ENCODE peak calls at places on chromosome 14, in eight cellular contexts. G is MG63; C is left ventricle myocardium inferior; V is tibial nerve; B is GM23248; J is small intestine; X is effector memory CD4-positive, alpha-beta T cell; U is heart left ventricle. N is an unnamed sample. For H3K27me3, the result is how much of the 10 kb centered on the place peaks cover.

GRCh38 chr14:94174622-94175402 is 690 bp downstream of the PPP4R4 start:
- DNase-seq in G (peak), C (no peak), V (no peak), B (peak), J (no peak), X (no peak), U (peak), N (no peak)

GRCh38 chr14:91968280-91968679 is 20.8 kb upstream of the FBLN5 start:
- DNase-seq in G (no peak), C (no peak), V (no peak), B (no peak), J (no peak), X (no peak), U (no peak), N (no peak)

GRCh38 chr14:51643137-51643536 is 8.6 kb upstream of the FRMD6 start:
- DNase-seq in G (no peak), C (no peak), V (no peak), B (peak), J (no peak), X (no peak), U (no peak), N (peak)

GRCh38 chr14:90624732-90625444 is 191.3 kb downstream of the TTC7B start:
- DNase-seq in G (no peak), C (no peak), V (no peak), B (no peak), J (no peak), X (no peak), U (no peak), N (no peak)

GRCh38 chr14:43475762-43476161 is 1031.3 kb downstream of the FSCB start:
- DNase-seq in G (no peak), C (no peak), V (no peak), B (no peak), J (no peak), X (no peak), U (no peak), N (no peak)

GRCh38 chr14:69423279-69423678 is 24.8 kb downstream of the SLC39A9 start:
- DNase-seq in G (no peak), C (no peak), V (no peak), B (peak), J (no peak), X (no peak), U (no peak), N (no peak)

GRCh38 chr14:68563256-68564131 is 229.4 kb downstream of the ZFP36L1 start:
- DNase-seq in G (no peak), C (no peak), V (no peak), B (no peak), J (no peak), X (no peak), U (peak), N (peak)

GRCh38 chr14:74977901-74978385 is 22.5 kb upstream of the PGF start:
- DNase-seq in G (no peak), C (no peak), V (no peak), B (no peak), J (no peak), X (no peak), U (no peak), N (no peak)

GRCh38 chr14:99822166-99822527 is 28.9 kb downstream of the EML1 start:
- DNase-seq in G (no peak), C (no peak), V (no peak), B (peak), J (no peak), X (no peak), U (no peak), N (no peak)

DNA sequence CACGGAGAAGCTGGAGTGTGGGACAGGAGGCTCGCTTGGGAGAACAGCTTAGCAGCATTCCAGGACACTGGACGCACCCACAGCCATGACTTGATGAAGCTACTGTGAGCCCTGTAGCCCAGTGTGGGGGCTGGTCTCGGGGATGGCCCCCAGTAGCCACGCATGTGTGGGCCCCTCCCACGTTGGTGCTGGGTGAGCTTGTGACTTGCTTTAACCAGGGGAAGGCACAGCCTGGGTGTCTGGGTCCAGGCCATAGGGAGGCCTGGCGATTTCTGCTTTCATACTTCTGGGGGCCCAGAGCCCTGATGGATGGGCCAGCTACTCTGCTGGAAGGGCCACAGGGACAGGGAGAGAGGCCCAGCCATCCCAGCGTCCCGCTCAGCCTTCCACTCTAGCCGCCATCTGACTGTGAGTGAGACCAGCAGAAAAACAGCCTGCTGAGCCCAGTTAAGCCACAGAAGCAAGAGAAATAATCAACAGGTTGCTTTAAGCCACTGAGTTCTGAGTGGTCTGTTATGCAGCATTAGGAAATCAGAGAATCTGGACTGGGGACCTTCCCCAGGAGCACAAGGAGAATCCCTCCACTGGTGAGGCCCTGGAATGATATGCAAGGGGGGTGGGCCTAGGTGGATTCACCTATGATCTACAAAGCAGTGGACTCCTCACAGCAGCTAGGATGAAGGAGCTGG is 16.1 kb downstream of the DIO3 start:
- DNase-seq in G (no peak), C (no peak), V (no peak), B (no peak), J (no peak), X (no peak), U (no peak), N (no peak)
- H3K27me3 ChIP-seq in G (under half), C (half or more), V (under half), B (under half), J (under half), X (under half), U (under half), N (under half)

GRCh38 chr14:95290021-95290420 is 29.7 kb downstream of the CLMN start:
- DNase-seq in G (no peak), C (no peak), V (no peak), B (no peak), J (no peak), X (no peak), U (no peak), N (no peak)

GRCh38 chr14:95293474-95293873 is 26.2 kb downstream of the CLMN start:
- DNase-seq in G (no peak), C (no peak), V (no peak), B (no peak), J (no peak), X (no peak), U (no peak), N (no peak)

GRCh38 chr14:95292660-95293425 is 26.9 kb downstream of the CLMN start:
- DNase-seq in G (no peak), C (no peak), V (no peak), B (no peak), J (no peak), X (no peak), U (no peak), N (no peak)

GRCh38 chr14:95290769-95291440 is 28.8 kb downstream of the CLMN start:
- DNase-seq in G (no peak), C (peak), V (no peak), B (no peak), J (peak), X (no peak), U (peak), N (peak)

GRCh38 chr14:95291859-95292542 is 27.7 kb downstream of the CLMN start:
- DNase-seq in G (peak), C (peak), V (peak), B (peak), J (peak), X (no peak), U (peak), N (peak)
- H3K27me3 ChIP-seq in G (under half), C (under half), V (under half), B (under half), J (under half), X (under half), U (under half), N (under half)

DNA sequence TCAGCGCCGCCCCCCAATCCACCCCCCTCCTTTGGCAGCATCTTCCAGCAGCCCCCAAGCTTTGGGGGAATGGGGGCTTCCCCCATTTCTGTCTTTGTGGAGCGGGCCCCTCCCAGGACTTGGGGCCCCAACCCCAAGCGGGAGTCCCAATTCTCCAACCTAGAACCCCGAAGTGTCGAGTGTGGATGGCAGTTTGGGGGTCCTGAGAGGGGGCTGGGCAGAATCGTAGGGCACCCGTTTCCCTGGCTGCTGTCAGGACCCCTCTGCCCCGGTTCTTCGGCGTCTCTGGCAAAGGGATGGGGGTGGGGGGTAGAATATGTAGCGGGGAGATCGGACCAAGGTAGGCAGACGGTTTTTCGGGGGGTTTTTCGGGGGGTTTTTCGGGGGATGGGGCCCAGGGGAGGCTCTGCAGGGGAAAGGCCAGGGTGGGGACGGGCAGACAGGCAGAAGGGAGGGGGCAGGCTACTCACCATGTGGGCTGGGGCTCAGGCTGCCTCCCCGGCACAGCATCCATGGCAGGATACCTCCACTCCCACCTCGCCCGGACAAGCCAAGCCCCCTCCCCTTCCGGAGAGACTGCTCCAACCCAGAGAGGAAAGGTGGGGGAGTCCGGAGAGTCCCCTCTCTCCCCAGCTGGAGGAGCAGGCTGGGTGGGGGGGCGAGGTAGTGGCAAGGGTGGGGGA is 739 bp downstream of the JPH4 start:
- DNase-seq in G (no peak), C (no peak), V (no peak), B (no peak), J (no peak), X (no peak), U (no peak), N (no peak)
- H3K27me3 ChIP-seq in G (under half), C (half or more), V (half or more), B (half or more), J (under half), X (under half), U (half or more), N (under half)

DNA sequence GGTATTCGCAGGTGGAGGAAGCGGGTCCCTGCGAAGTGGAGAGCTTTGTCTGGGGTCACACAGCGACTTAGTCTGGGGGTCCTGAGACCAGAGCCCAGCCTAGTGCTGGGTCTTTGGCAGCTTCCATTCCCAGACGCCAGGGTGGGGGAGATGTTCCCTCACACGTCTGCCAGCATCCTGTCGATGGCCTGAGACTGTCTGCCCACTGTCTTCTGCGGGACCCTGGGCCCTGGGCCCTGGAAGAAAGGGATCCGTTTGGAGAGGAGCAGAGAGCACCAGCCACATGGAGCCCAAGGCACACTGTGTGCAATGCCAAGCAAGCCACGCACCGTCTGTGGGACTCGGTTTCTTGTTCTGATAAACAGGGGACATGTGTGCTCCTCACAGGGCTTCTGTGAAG is 197.2 kb downstream of the KIF26A start:
- DNase-seq in G (no peak), C (no peak), V (no peak), B (no peak), J (no peak), X (no peak), U (no peak), N (no peak)
- H3K27me3 ChIP-seq in G (under half), C (half or more), V (under half), B (under half), J (under half), X (under half), U (under half), N (under half)

GRCh38 chr14:103187911-103188310 is 64.7 kb downstream of the TNFAIP2 start:
- DNase-seq in G (no peak), C (no peak), V (no peak), B (no peak), J (no peak), X (no peak), U (no peak), N (no peak)
- H3K27me3 ChIP-seq in G (under half), C (half or more), V (half or more), B (under half), J (under half), X (under half), U (under half), N (under half)

GRCh38 chr14:24331731-24332093 is 3.2 kb downstream of the ADCY4 start:
- DNase-seq in G (no peak), C (no peak), V (no peak), B (no peak), J (no peak), X (no peak), U (no peak), N (no peak)

GRCh38 chr14:24334431-24335271 is at the start of gene ADCY4:
- DNase-seq in G (no peak), C (peak), V (no peak), B (peak), J (no peak), X (no peak), U (peak), N (no peak)

GRCh38 chr14:24330973-24331674 is 3.7 kb downstream of the ADCY4 start:
- DNase-seq in G (no peak), C (no peak), V (no peak), B (no peak), J (no peak), X (no peak), U (no peak), N (no peak)

GRCh38 chr14:24329736-24330135 is 5.1 kb downstream of the ADCY4 start:
- DNase-seq in G (no peak), C (no peak), V (no peak), B (peak), J (peak), X (peak), U (peak), N (no peak)

GRCh38 chr14:24332094-24332983 is 2.5 kb downstream of the ADCY4 start:
- DNase-seq in G (peak), C (peak), V (no peak), B (peak), J (peak), X (peak), U (peak), N (peak)
- H3K27me3 ChIP-seq in G (under half), C (under half), V (under half), B (under half), J (under half), X (under half), U (under half), N (under half)